ENCODE peak calls at places on chromosomes 4 and X, in seven cellular contexts. Q is H9, K is mesenchymal stem cell, D is H1, E is neuronal stem cell, I is mesendoderm, Z is IMR-90. H is an unnamed sample.

GRCh38 chr4:122746485-122746965 is 14.0 kb downstream of the BBS12 start:
- DNase-seq in Z (no peak), Q (no peak), E (no peak), K (peak), D (no peak), I (no peak), H (no peak)

GRCh38 chrX:101080326-101080725 is 1.6 kb downstream of the TMEM35A start:
- DNase-seq in E (no peak), I (no peak), D (no peak), K (no peak), Q (no peak), Z (no peak), H (no peak)

GRCh38 chr4:82097504-82097903 is 276.3 kb downstream of the HNRNPD start:
- DNase-seq in Q (no peak), E (no peak), I (no peak), K (no peak), Z (no peak), D (no peak), H (no peak)

GRCh38 chrX:142204522-142205433 is at the start of gene MAGEC2:
- DNase-seq in I (no peak), Z (no peak), D (no peak), K (no peak), Q (no peak), E (no peak), H (no peak)

GRCh38 chr4:151559595-151559994 is 150.6 kb downstream of the FHIP1A start:
- DNase-seq in E (no peak), I (no peak), Q (no peak), Z (no peak), D (no peak), K (no peak), H (no peak)

GRCh38 chr4:110493521-110493920 is 17.6 kb downstream of the ENPEP start:
- DNase-seq in Q (no peak), I (no peak), D (no peak), K (no peak), E (no peak), Z (no peak), H (no peak)

GRCh38 chr4:165874799-165875371 is 1.8 kb downstream of the TLL1 start:
- DNase-seq in I (peak), Q (peak), K (peak), D (no peak), Z (no peak), E (peak), H (peak)

GRCh38 chr4:152590179-152591031 is 54.5 kb upstream of the FBXW7 start:
- DNase-seq in I (peak), D (no peak), K (peak), Z (peak), Q (no peak), E (no peak), H (peak)

GRCh38 chrX:105698386-105698785 is 124.0 kb upstream of the NRK start:
- DNase-seq in Q (no peak), K (no peak), E (no peak), I (no peak), D (no peak), Z (no peak), H (no peak)

GRCh38 chr4:174136013-174136412 is 147.5 kb downstream of the FBXO8 start:
- DNase-seq in D (no peak), I (peak), Z (no peak), K (peak), Q (no peak), E (peak), H (no peak)

DNA sequence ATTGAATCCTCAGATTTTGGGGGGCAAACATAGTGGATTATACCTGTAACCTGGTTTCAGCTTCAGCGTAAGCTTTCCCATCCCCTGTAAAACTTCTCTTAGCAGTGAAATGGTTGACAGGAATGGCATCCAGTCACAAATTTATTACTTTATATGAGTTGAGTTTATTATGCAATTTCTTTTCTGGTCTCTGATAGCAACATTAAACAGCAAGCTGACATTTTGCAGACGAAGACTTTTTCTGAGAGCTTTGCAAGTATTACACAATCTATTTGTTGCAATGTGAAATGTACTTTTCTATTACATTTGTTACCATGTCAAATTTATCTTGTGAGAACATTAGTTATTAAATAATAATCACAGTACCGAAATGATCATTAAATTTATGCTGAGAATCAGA is 60.6 kb downstream of the GSPT2 start:
- DNase-seq in Q (no peak), E (no peak), K (peak), D (no peak), Z (no peak), I (no peak), H (no peak)
- H3K4ac ChIP-seq in Q (no peak), E (no peak), K (no peak), D (no peak), Z (no peak), I (no peak), H (no peak)

GRCh38 chrX:1355131-1355799 is 18.7 kb downstream of the IL3RA start:
- DNase-seq in D (no peak), E (peak), K (no peak), Z (no peak), Q (peak), I (peak), H (no peak)

GRCh38 chrX:1357993-1358392 is 21.4 kb downstream of the IL3RA start:
- DNase-seq in I (no peak), E (no peak), D (no peak), Q (no peak), Z (no peak), K (no peak), H (no peak)

GRCh38 chrX:1355800-1356148 is 19.2 kb downstream of the IL3RA start:
- DNase-seq in I (no peak), Z (no peak), D (no peak), Q (no peak), E (no peak), K (no peak), H (no peak)

GRCh38 chrX:1351981-1352714 is 15.6 kb downstream of the IL3RA start:
- DNase-seq in I (no peak), E (no peak), Z (no peak), Q (no peak), D (no peak), K (no peak), H (no peak)

GRCh38 chrX:1354036-1355019 is 17.7 kb downstream of the IL3RA start:
- DNase-seq in I (no peak), Q (no peak), E (no peak), D (no peak), Z (no peak), K (no peak), H (no peak)
- H3K4ac ChIP-seq in I (no peak), Q (no peak), E (no peak), D (no peak), Z (no peak), K (no peak), H (no peak)

GRCh38 chr4:184356366-184356765 is 118.0 kb downstream of the IRF2 start:
- DNase-seq in E (no peak), Q (peak), Z (no peak), I (no peak), D (no peak), K (no peak), H (no peak)

GRCh38 chr4:184357164-184357563 is 117.2 kb downstream of the IRF2 start:
- DNase-seq in I (no peak), D (no peak), Q (no peak), K (no peak), Z (no peak), E (no peak), H (no peak)

GRCh38 chr4:184358521-184359232 is 115.7 kb downstream of the IRF2 start:
- DNase-seq in Q (peak), Z (no peak), E (no peak), K (no peak), D (no peak), I (no peak), H (no peak)

GRCh38 chr4:184355857-184356256 is 118.5 kb downstream of the IRF2 start:
- DNase-seq in Q (peak), I (no peak), Z (no peak), D (no peak), E (no peak), K (no peak), H (no peak)

GRCh38 chr4:184357783-184358182 is 116.6 kb downstream of the IRF2 start:
- DNase-seq in Q (no peak), E (no peak), Z (no peak), I (no peak), D (no peak), K (no peak), H (no peak)
- H3K4ac ChIP-seq in Q (no peak), E (no peak), Z (no peak), I (no peak), D (no peak), K (peak), H (no peak)

DNA sequence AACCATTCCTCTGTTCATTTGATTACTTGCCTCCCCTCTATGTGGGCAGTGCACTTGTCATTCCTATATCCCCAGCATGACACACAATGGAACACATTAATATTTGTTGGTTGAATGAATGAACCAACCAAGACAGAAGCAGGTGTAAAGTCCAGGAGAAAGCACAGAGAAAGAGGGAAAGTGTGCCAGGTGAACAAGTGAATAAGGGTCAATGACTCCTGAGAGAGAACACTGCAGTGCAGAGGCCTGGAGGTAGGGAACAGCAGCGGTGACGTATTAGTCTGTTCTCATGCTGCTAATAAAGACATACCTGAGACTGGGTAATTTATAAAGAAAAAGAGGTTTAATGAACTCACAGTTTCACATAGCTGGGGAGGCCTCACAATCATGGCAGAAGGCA is 53.1 kb downstream of the USP46 start:
- DNase-seq in D (no peak), Z (no peak), I (no peak), K (no peak), Q (no peak), E (no peak), H (no peak)
- H3K4ac ChIP-seq in D (no peak), Z (no peak), I (no peak), K (no peak), Q (no peak), E (no peak), H (no peak)

GRCh38 chrX:94752434-94753169 is 1078.6 kb downstream of the FAM133A start:
- DNase-seq in I (no peak), Q (no peak), Z (no peak), K (no peak), E (no peak), D (no peak), H (no peak)
- H3K4ac ChIP-seq in I (no peak), Q (no peak), Z (no peak), K (no peak), E (no peak), D (no peak), H (no peak)

GRCh38 chr4:118729287-118730286 is 44.4 kb downstream of the METTL14 start:
- DNase-seq in E (no peak), K (peak), I (no peak), Q (no peak), Z (peak), D (no peak), H (no peak)
- H3K4ac ChIP-seq in E (no peak), K (no peak), I (no peak), Q (no peak), Z (peak), D (no peak), H (no peak)

GRCh38 chr4:183645326-183645725 is 13.7 kb downstream of the RWDD4 start:
- DNase-seq in I (no peak), Z (no peak), Q (no peak), D (no peak), E (no peak), K (no peak), H (peak)
- H3K4ac ChIP-seq in I (no peak), Z (no peak), Q (no peak), D (no peak), E (no peak), K (no peak), H (no peak)